ENCODE peak calls at places on chromosomes 3 and 15, in seven cellular contexts. A is left lung, U is HCT116, S is GM23248, M is thyroid gland, I is cardiac muscle cell, Q is colonic mucosa. J is an unnamed sample.

GRCh38 chr15:44082558-44083151 is 112.4 kb downstream of the FRMD5 start:
- DNase-seq in A (no peak), U (no peak), S (peak), M (no peak), I (no peak), Q (no peak), J (no peak)

GRCh38 chr3:42025388-42026138 is 63.7 kb upstream of the ULK4 start:
- DNase-seq in A (peak), U (peak), S (peak), M (peak), I (peak), Q (peak), J (no peak)

GRCh38 chr3:195612075-195612800 is 28.5 kb upstream of the APOD start:
- DNase-seq in A (peak), U (no peak), S (no peak), M (no peak), I (no peak), Q (no peak), J (no peak)

GRCh38 chr15:47184003-47184404 is 533.3 kb upstream of the SEMA6D start:
- DNase-seq in A (peak), U (no peak), S (peak), M (peak), I (peak), Q (no peak), J (no peak)

GRCh38 chr3:139979991-139980390 is 45.0 kb downstream of the CLSTN2 start:
- DNase-seq in A (no peak), U (no peak), S (no peak), M (no peak), I (no peak), Q (no peak), J (no peak)

GRCh38 chr15:96789999-96790398 is 459.5 kb downstream of the NR2F2 start:
- DNase-seq in A (no peak), U (no peak), S (no peak), M (no peak), I (no peak), Q (no peak), J (no peak)

GRCh38 chr15:33442449-33442848 is 131.7 kb downstream of the RYR3 start:
- DNase-seq in A (no peak), U (no peak), S (no peak), M (no peak), I (no peak), Q (no peak), J (no peak)

GRCh38 chr15:70435369-70435768 is 328.0 kb downstream of the UACA start:
- DNase-seq in A (no peak), U (no peak), S (no peak), M (no peak), I (no peak), Q (no peak), J (no peak)

GRCh38 chr3:45927881-45928280 is 15.4 kb upstream of the CXCR6 start:
- DNase-seq in A (no peak), U (no peak), S (peak), M (no peak), I (no peak), Q (no peak), J (no peak)

GRCh38 chr3:134242649-134243637 is 7.7 kb downstream of the RYK start:
- DNase-seq in A (no peak), U (peak), S (peak), M (no peak), I (no peak), Q (no peak), J (no peak)

GRCh38 chr3:113151475-113152031 is 59.8 kb upstream of the BOC start:
- DNase-seq in A (no peak), U (no peak), S (no peak), M (peak), I (peak), Q (no peak), J (no peak)

GRCh38 chr3:168220609-168221008 is 124.9 kb upstream of the GOLIM4 start:
- DNase-seq in A (no peak), U (no peak), S (peak), M (no peak), I (no peak), Q (no peak), J (no peak)

GRCh38 chr15:70879386-70879785 is 12.8 kb downstream of the THAP10 start:
- DNase-seq in A (no peak), U (no peak), S (peak), M (no peak), I (no peak), Q (no peak), J (no peak)

GRCh38 chr3:126542340-126543241 is 16.1 kb downstream of the C3orf22 start:
- DNase-seq in A (peak), U (no peak), S (no peak), M (no peak), I (no peak), Q (peak), J (no peak)

GRCh38 chr3:51799879-51800757 is 21.1 kb upstream of the IQCF6 start:
- DNase-seq in A (no peak), U (peak), S (peak), M (no peak), I (peak), Q (peak), J (no peak)

GRCh38 chr3:46953265-46954010 is 23.1 kb downstream of the CCDC12 start:
- DNase-seq in A (no peak), U (no peak), S (no peak), M (no peak), I (no peak), Q (no peak), J (no peak)

GRCh38 chr15:78399081-78399480 is 38.9 kb upstream of the IREB2 start:
- DNase-seq in A (no peak), U (no peak), S (no peak), M (no peak), I (no peak), Q (no peak), J (no peak)

GRCh38 chr3:49359623-49360022 is 1.5 kb upstream of the GPX1 start:
- DNase-seq in A (no peak), U (no peak), S (peak), M (no peak), I (no peak), Q (no peak), J (no peak)

DNA sequence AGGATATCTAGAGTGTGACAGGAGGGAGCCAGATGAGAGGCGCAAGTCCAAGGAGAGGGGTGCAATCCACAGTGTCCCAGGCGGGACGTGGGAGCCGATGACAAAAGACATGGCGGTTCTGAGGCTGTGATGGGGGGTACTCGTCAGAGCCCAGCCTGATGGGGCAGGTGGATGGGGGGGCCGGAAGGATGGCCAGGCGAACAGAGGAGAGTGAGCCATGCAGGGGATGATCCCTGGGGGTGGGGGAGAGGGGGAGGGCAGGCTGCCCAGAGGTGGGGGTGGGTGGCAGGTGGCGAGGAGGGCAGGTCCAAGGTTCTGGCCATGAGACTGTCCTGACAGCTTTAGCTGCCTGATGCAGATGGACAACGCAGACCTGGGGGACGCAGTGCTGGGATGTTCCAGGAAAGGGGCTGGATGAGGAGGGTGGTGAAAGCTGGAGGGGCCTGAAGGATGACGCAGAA is 8.8 kb upstream of the CSPG4 start:
- DNase-seq in A (peak), U (no peak), S (no peak), M (no peak), I (no peak), Q (no peak), J (no peak)
- H3K27ac ChIP-seq in A (no peak), U (no peak), S (no peak), M (no peak), I (no peak), Q (no peak), J (no peak)

GRCh38 chr3:184050217-184050847 is 2.5 kb upstream of the HTR3C start:
- DNase-seq in A (no peak), U (no peak), S (no peak), M (no peak), I (no peak), Q (peak), J (no peak)
- H3K4me3 ChIP-seq in A (no peak), U (no peak), S (no peak), M (no peak), I (no peak), Q (no peak), J (no peak)

GRCh38 chr3:21795152-21795837 is 44.3 kb upstream of the ZNF385D start:
- DNase-seq in A (no peak), U (no peak), S (peak), M (no peak), I (peak), Q (no peak), J (no peak)
- H3K27ac ChIP-seq in A (no peak), U (no peak), S (no peak), M (no peak), I (no peak), Q (no peak), J (no peak)

GRCh38 chr3:159763466-159764210 is 225.0 kb upstream of the IL12A start:
- DNase-seq in A (peak), U (peak), S (peak), M (peak), I (peak), Q (peak), J (no peak)

GRCh38 chr3:159762238-159762637 is 226.4 kb upstream of the IL12A start:
- DNase-seq in A (no peak), U (no peak), S (peak), M (no peak), I (no peak), Q (no peak), J (no peak)

GRCh38 chr3:159764211-159765024 is 224.2 kb upstream of the IL12A start:
- DNase-seq in A (peak), U (no peak), S (peak), M (peak), I (no peak), Q (peak), J (no peak)

GRCh38 chr3:159761826-159762225 is 226.8 kb upstream of the IL12A start:
- DNase-seq in A (no peak), U (no peak), S (no peak), M (no peak), I (no peak), Q (no peak), J (no peak)

DNA sequence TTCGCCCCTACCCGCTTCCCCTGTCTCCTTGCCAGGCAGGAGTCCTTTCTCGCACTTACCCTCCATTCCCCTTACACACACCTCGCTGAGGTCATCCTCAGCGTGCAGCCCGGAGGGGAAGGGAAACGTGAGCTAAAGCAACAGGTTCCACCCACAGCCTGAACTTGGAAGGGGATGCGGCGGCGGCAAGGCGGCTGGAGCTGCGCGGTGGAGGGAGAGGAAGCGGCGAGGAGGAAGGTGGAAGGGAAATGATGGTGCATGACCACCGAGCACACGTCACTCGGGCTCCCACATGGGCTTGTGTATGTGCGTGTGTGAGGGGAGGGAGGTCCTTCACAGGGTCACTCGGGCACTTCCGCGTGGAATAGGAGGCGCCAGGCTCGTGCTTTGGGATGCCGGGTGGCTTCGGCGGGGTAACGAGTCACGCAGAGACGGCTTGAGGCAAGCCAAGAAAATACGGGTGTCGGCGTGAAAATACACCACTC is 225.6 kb upstream of the IL12A start:
- DNase-seq in A (peak), U (no peak), S (peak), M (peak), I (peak), Q (no peak), J (no peak)
- H3K4me3 ChIP-seq in A (peak), U (peak), S (peak), M (peak), I (peak), Q (peak), J (peak)